ENCODE peak calls at places on chromosomes 6 and 20, in ten cellular contexts. G, A, Y, N, W, U, D, E, F and M are unnamed samples.

GRCh38 chr6:42227173-42227850 is 9.7 kb upstream of the MRPS10 start:
- DNase-seq in U (no peak), A (no peak), W (no peak), D (no peak), F (no peak), G (no peak), N (no peak), E (no peak), Y (no peak), M (peak; percentile 8)

GRCh38 chr6:134421496-134421895 is 103.6 kb upstream of the SGK1 start:
- DNase-seq in E (peak; percentile 85), D (no peak), W (no peak), A (peak; percentile 78), G (no peak), F (peak; percentile 66), Y (no peak), U (no peak), N (no peak), M (no peak)

GRCh38 chr6:70717038-70717801 is 49.5 kb downstream of the SMAP1 start:
- DNase-seq in Y (peak; percentile 53), U (no peak), A (no peak), G (no peak), W (no peak), D (no peak), E (no peak), N (no peak), F (no peak), M (no peak)

GRCh38 chr20:15638781-15639180 is 934.5 kb downstream of the KIF16B start:
- DNase-seq in G (no peak), W (no peak), A (no peak), F (no peak), Y (no peak), U (no peak), E (no peak), N (no peak), D (no peak), M (no peak)

GRCh38 chr6:157226761-157227160 is 96.6 kb downstream of the TMEM242 start:
- DNase-seq in D (no peak), N (no peak), U (no peak), F (no peak), E (no peak), A (no peak), Y (no peak), G (no peak), W (no peak), M (no peak)

GRCh38 chr20:6185268-6185667 is 62.4 kb upstream of the FERMT1 start:
- DNase-seq in G (no peak), Y (no peak), U (no peak), N (no peak), E (no peak), A (no peak), D (no peak), W (no peak), F (no peak), M (no peak)

GRCh38 chr6:106527979-106528378 is 101.3 kb downstream of the RTN4IP1 start:
- DNase-seq in Y (no peak), D (no peak), N (no peak), A (peak; percentile 99), G (no peak), F (peak; percentile 94), U (no peak), E (peak; percentile 96), W (peak; percentile 84), M (no peak)

GRCh38 chr6:35780719-35781118 is at the start of gene CLPSL1:
- DNase-seq in F (no peak), N (no peak), Y (no peak), W (no peak), U (no peak), E (no peak), G (no peak), D (no peak), A (no peak), M (no peak)

GRCh38 chr20:63520939-63521601 is 505 bp downstream of the PPDPF start:
- DNase-seq in F (peak; percentile 64), A (peak; percentile 57), D (peak; percentile 72), W (no peak), N (peak; percentile 71), U (peak; percentile 80), G (peak; percentile 75), Y (peak; percentile 85), E (peak; percentile 74), M (peak; percentile 83)

GRCh38 chr20:11411765-11412164 is 505.9 kb upstream of the BTBD3 start:
- DNase-seq in D (peak; percentile 31), U (no peak), E (no peak), Y (no peak), N (no peak), F (no peak), W (no peak), G (no peak), A (no peak), M (no peak)

GRCh38 chr20:63639093-63639860 is 12.4 kb upstream of the GMEB2 start:
- DNase-seq in E (no peak), W (no peak), D (no peak), G (peak; percentile 91), U (peak; percentile 65), N (peak; percentile 79), Y (peak; percentile 96), F (no peak), A (no peak), M (no peak)

GRCh38 chr6:156832166-156832743 is 55.1 kb downstream of the ARID1B start:
- DNase-seq in A (peak; percentile 37), N (no peak), F (peak; percentile 42), W (no peak), U (no peak), D (peak; percentile 31), Y (no peak), G (no peak), E (peak; percentile 75), M (no peak)

GRCh38 chr6:3797231-3798200 is 46.0 kb upstream of the PXDC1 start:
- DNase-seq in D (no peak), A (peak; percentile 75), Y (no peak), E (peak; percentile 91), U (no peak), F (peak; percentile 91), W (peak; percentile 73), G (no peak), N (no peak), M (peak; percentile 75)

GRCh38 chr6:136520520-136520919 is 29.7 kb downstream of the MAP7 start:
- DNase-seq in G (no peak), E (no peak), A (no peak), D (peak; percentile 13), Y (no peak), U (no peak), F (no peak), N (no peak), W (no peak), M (no peak)

GRCh38 chr6:53192590-53193232 is 44.1 kb upstream of the GCM1 start:
- DNase-seq in U (no peak), W (no peak), A (no peak), F (no peak), N (no peak), E (no peak), Y (no peak), D (no peak), G (no peak), M (no peak)

GRCh38 chr6:106163966-106164877 is 78.1 kb downstream of the PRDM1 start:
- DNase-seq in W (no peak), Y (peak; percentile 79), D (no peak), G (peak; percentile 32), F (peak; percentile 76), U (peak; percentile 36), N (no peak), A (no peak), E (peak; percentile 95), M (no peak)

GRCh38 chr6:33936911-33937310 is 133.1 kb upstream of the MLN start:
- DNase-seq in U (no peak), A (no peak), F (no peak), W (no peak), E (peak; percentile 4), Y (no peak), N (no peak), D (no peak), G (no peak), M (no peak)

GRCh38 chr6:16103708-16104107 is 25.2 kb upstream of the MYLIP start:
- DNase-seq in N (no peak), E (no peak), W (no peak), F (no peak), Y (no peak), G (no peak), D (no peak), U (no peak), A (no peak), M (no peak)

GRCh38 chr6:15464211-15464725 is 198.6 kb downstream of the DTNBP1 start:
- DNase-seq in A (no peak), N (peak; percentile 37), D (no peak), G (peak; percentile 56), Y (peak; percentile 70), E (peak; percentile 27), F (peak; percentile 34), W (no peak), U (no peak), M (peak; percentile 16)

GRCh38 chr20:44642203-44643153 is 9.0 kb downstream of the ADA start:
- DNase-seq in G (peak; percentile 30), Y (peak; percentile 38), F (peak; percentile 92), N (no peak), A (peak; percentile 89), U (peak; percentile 78), D (peak; percentile 41), W (peak; percentile 70), E (peak; percentile 95), M (peak; percentile 77)

GRCh38 chr6:160750276-160750689 is 48.2 kb downstream of the PLG start:
- DNase-seq in W (no peak), U (no peak), G (no peak), D (peak; percentile 2), A (no peak), Y (no peak), E (no peak), N (no peak), F (no peak), M (peak; percentile 9)

GRCh38 chr20:20327756-20328155 is 40.1 kb upstream of the INSM1 start:
- DNase-seq in A (peak; percentile 53), U (no peak), N (no peak), F (peak; percentile 74), Y (no peak), D (no peak), W (no peak), E (peak; percentile 39), G (no peak), M (no peak)

GRCh38 chr6:26305097-26305841 is 59.7 kb upstream of the BTN3A2 start:
- DNase-seq in F (peak; percentile 79), E (peak; percentile 94), G (peak; percentile 55), N (peak; percentile 46), W (no peak), A (peak; percentile 89), Y (peak; percentile 53), D (no peak), U (peak; percentile 74), M (no peak)

GRCh38 chr6:138844203-138844602 is 48.3 kb downstream of the ECT2L start:
- DNase-seq in E (peak; percentile 33), G (no peak), W (no peak), F (no peak), D (no peak), Y (no peak), U (peak; percentile 51), N (no peak), A (no peak), M (no peak)

GRCh38 chr6:168640738-168641137 is 199.8 kb downstream of the SMOC2 start:
- DNase-seq in W (no peak), Y (no peak), A (no peak), F (no peak), E (peak; percentile 24), D (no peak), G (no peak), U (no peak), N (no peak), M (no peak)